ENCODE peak calls at places on chromosomes 2 and 18, in four cellular contexts. Z is K562, W is H1, K is GM12878. T is an unnamed sample.

GRCh38 chr18:35463050-35463449 is 34.7 kb downstream of the INO80C start:
- DNase-seq in Z (peak; percentile 45), W (no peak), K (no peak), T (no peak)

GRCh38 chr18:54852780-54853675 is 24.8 kb downstream of the RAB27B start:
- DNase-seq in Z (no peak), W (no peak), K (no peak), T (no peak)

GRCh38 chr18:49023281-49023937 is 72.6 kb upstream of the SMAD7 start:
- DNase-seq in Z (no peak), W (no peak), K (no peak), T (no peak)

GRCh38 chr2:69097148-69097610 is 84.2 kb downstream of the ANTXR1 start:
- DNase-seq in Z (no peak), W (no peak), K (no peak), T (peak; percentile 86)

GRCh38 chr18:2971741-2972552 is 41.0 kb downstream of the LPIN2 start:
- DNase-seq in Z (no peak), W (no peak), K (peak; percentile 90), T (no peak)

GRCh38 chr18:23837591-23837990 is 148.3 kb downstream of the LAMA3 start:
- DNase-seq in Z (no peak), W (no peak), K (no peak), T (no peak)

GRCh38 chr2:196535742-196536141 is 103.8 kb upstream of the CCDC150 start:
- DNase-seq in Z (no peak), W (no peak), K (no peak), T (no peak)

GRCh38 chr2:110961024-110961423 is 159.7 kb upstream of the BCL2L11 start:
- DNase-seq in Z (no peak), W (no peak), K (no peak), T (no peak)

GRCh38 chr18:50268022-50268747 is 1.9 kb upstream of the CFAP53 start:
- DNase-seq in Z (no peak), W (peak; percentile 75), K (peak; percentile 62), T (no peak)

GRCh38 chr18:11809895-11810294 is 41.3 kb upstream of the CHMP1B start:
- DNase-seq in Z (no peak), W (no peak), K (no peak), T (no peak)

GRCh38 chr2:69100220-69100723 is 87.3 kb downstream of the ANTXR1 start:
- DNase-seq in Z (no peak), W (no peak), K (no peak), T (no peak)

GRCh38 chr2:43414586-43415125 is 181.2 kb downstream of the THADA start:
- DNase-seq in Z (no peak), W (no peak), K (no peak), T (no peak)

GRCh38 chr2:43418673-43419072 is 177.2 kb downstream of the THADA start:
- DNase-seq in Z (no peak), W (no peak), K (no peak), T (no peak)

GRCh38 chr2:43415582-43415981 is 180.3 kb downstream of the THADA start:
- DNase-seq in Z (no peak), W (no peak), K (no peak), T (no peak)

GRCh38 chr2:43419886-43420285 is 176.0 kb downstream of the THADA start:
- DNase-seq in Z (no peak), W (no peak), K (no peak), T (no peak)

DNA sequence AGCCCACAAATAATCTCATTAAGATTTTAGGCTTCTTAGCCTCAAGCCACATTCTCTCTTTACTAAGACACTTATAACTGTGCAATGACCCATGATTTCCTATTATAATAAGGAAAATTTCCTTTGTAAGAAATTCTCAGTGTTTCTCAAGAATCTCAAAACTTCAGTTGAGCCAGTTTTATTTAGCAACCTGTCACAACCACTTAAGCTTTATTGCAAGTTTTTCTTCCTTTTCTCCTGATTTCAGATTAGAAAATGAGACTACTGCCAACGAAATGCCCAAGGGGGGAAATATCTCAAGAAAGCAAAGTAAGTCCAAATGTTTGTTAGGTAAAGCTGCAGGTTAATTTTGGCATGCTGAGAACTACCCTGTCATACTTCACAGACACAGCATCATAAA is 178.5 kb downstream of the THADA start:
- DNase-seq in Z (no peak), W (no peak), K (no peak), T (no peak)
- TF ChIP-seq ATF3 in Z (no peak), W (no peak), K (no peak), T (no peak)

DNA sequence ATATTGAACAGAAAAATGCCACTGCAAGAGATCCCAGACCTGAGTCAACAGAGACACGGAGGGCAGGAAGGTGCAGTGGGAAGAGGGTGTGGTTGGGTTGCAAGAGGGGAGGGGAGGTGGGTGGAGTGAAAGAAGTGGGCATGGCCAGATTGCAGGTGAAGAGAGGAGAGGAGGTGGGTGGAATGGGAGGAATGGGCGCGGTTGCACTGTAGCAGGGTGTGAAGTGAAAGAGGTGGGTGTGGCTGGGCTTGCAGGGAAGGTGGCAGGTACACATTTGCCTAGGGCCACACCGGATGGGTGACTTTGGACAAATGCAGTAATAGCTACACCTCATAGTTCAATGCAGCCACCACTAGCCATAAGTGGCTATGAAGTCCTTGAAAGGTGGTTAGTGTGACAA is 71.1 kb downstream of the DOCK10 start:
- DNase-seq in Z (no peak), W (peak; percentile 17), K (no peak), T (no peak)
- TF ChIP-seq CBX5 in Z (no peak), W (no peak), K (no peak), T (no peak)

GRCh38 chr2:117716505-117716904 is 98.0 kb upstream of the DDX18 start:
- DNase-seq in Z (no peak), W (no peak), K (no peak), T (no peak)

GRCh38 chr2:117717072-117717471 is 97.4 kb upstream of the DDX18 start:
- DNase-seq in Z (no peak), W (no peak), K (no peak), T (no peak)

GRCh38 chr2:117724035-117724434 is 90.5 kb upstream of the DDX18 start:
- DNase-seq in Z (no peak), W (no peak), K (no peak), T (no peak)

GRCh38 chr2:117718048-117718447 is 96.4 kb upstream of the DDX18 start:
- DNase-seq in Z (no peak), W (no peak), K (no peak), T (no peak)

GRCh38 chr2:117720765-117721164 is 93.7 kb upstream of the DDX18 start:
- DNase-seq in Z (no peak), W (no peak), K (no peak), T (no peak)
- TF ChIP-seq ATF3 in Z (no peak), W (no peak), K (no peak), T (no peak)

DNA sequence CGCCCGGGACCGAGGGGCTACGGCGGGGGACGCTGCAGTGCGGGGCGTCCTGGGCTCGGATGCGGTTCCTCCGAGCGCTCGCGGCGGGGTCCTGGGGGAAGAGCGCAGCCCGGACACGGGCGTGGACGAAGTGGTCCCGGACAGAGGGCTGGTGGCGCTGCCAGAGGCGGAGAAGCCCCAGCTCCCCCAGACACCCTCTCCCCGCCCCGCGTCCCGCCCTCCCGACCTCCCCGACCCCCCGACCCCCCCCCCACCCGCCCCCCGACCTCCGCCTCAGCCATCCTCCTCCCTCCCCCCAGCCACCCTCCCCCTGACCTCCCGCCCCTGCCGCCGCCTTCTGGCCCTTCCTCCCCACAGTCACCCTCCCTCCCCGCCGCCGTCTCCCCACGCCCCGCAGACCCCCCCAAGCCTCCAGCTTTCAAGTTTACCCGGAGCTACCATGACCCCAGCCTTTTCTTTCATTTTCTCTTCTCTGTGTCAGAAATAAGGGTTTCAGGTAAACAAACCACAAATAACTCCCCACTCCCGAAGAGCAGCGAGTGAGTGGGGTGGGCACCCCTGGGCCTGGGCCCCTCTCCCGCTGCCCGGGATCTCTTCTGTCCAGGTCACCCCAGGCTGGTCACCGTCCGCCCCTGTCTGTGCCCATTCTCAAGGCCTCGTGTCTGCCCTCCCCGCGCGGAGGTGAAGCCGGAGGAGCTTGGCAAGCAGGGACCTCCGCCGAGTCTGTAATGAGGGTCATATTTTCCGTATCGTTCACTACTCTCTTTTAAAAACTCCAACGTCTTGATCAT is 5.1 kb downstream of the NFATC1 start:
- DNase-seq in Z (peak; percentile 52), W (no peak), K (peak; percentile 24), T (no peak)
- TF ChIP-seq CBX5 in Z (no peak), W (no peak), K (no peak), T (no peak)

DNA sequence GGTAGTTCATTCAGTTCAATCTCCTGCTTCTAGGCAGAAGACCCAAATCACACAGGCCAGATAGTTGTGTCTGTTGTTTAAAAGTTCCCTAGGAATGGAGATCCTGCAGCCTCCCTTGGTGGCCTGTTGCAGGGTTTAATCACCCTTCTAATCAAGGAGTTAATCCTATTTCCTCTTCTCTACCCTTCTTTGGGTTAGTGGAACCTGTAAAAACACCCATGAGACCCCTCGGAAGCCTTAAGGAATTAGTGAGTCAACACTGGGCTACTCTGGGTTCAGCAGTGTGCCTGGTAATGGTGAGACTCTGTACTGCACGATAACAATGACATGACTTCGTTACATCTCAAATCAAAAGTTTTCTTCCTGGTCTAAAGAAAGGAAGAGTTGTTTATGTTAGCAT is 217.6 kb upstream of the NRP2 start:
- DNase-seq in Z (no peak), W (no peak), K (no peak), T (no peak)
- TF ChIP-seq ATF3 in Z (no peak), W (no peak), K (no peak), T (no peak)

T was measured in HepG2.